ENCODE peak calls at places on chromosome 16, in eight cellular contexts. J is stimulated activated CD8-positive, alpha-beta memory T cell treated with anti-CD3 and anti-CD28 coated beads, Interleukin-2, amount 100 ng/mL, for 1 hour; Z is SK-N-SH; T is HEK293T; W is cardiac fibroblast; K is iris pigment epithelial cell; S is HAP-1; O is colonic mucosa. X is an unnamed sample.

GRCh38 chr16:89155184-89155679 is 16.3 kb upstream of the CDH15 start:
- DNase-seq in J (no peak), Z (no peak), T (no peak), W (peak), K (peak), S (no peak), O (peak), X (peak)

GRCh38 chr16:66844009-66844341 is 239 bp upstream of the CA7 start:
- DNase-seq in J (no peak), Z (no peak), T (no peak), W (no peak), K (no peak), S (no peak), O (no peak), X (no peak)

GRCh38 chr16:73713817-73714495 is 582.7 kb upstream of the PSMD7 start:
- DNase-seq in J (no peak), Z (peak), T (peak), W (peak), K (no peak), S (peak), O (peak), X (peak)

GRCh38 chr16:65312795-65313194 is 190.9 kb upstream of the CDH11 start:
- DNase-seq in J (no peak), Z (no peak), T (no peak), W (peak), K (peak), S (no peak), O (no peak), X (peak)

GRCh38 chr16:64982581-64982980 is 139.3 kb downstream of the CDH11 start:
- DNase-seq in J (no peak), Z (no peak), T (no peak), W (no peak), K (peak), S (no peak), O (no peak), X (no peak)

GRCh38 chr16:16871196-16871595 is 492.3 kb downstream of the NPIPA7 start:
- DNase-seq in J (no peak), Z (no peak), T (no peak), W (no peak), K (no peak), S (no peak), O (no peak), X (peak)

GRCh38 chr16:716250-716607 is 1.3 kb downstream of the METRN start:
- DNase-seq in J (no peak), Z (peak), T (no peak), W (peak), K (peak), S (peak), O (no peak), X (peak)

GRCh38 chr16:79089735-79090284 is 510.7 kb downstream of the MAF start:
- DNase-seq in J (peak), Z (no peak), T (no peak), W (no peak), K (no peak), S (no peak), O (peak), X (no peak)

GRCh38 chr16:54318941-54319340 is 32.4 kb upstream of the IRX3 start:
- DNase-seq in J (no peak), Z (no peak), T (no peak), W (no peak), K (no peak), S (no peak), O (no peak), X (no peak)

GRCh38 chr16:11507991-11508390 is 78.7 kb downstream of the LITAF start:
- DNase-seq in J (no peak), Z (no peak), T (no peak), W (no peak), K (no peak), S (no peak), O (no peak), X (no peak)

GRCh38 chr16:15961060-15961511 is 11.7 kb downstream of the ABCC1 start:
- DNase-seq in J (peak), Z (no peak), T (no peak), W (no peak), K (peak), S (no peak), O (no peak), X (no peak)

GRCh38 chr16:63890072-63890471 is 1231.8 kb downstream of the CDH11 start:
- DNase-seq in J (no peak), Z (no peak), T (no peak), W (peak), K (peak), S (no peak), O (peak), X (no peak)

GRCh38 chr16:69941251-69942098 is 9.7 kb upstream of the CLEC18A start:
- DNase-seq in J (no peak), Z (no peak), T (no peak), W (peak), K (no peak), S (no peak), O (no peak), X (peak)

GRCh38 chr16:66043326-66043725 is 323.2 kb upstream of the CDH5 start:
- DNase-seq in J (no peak), Z (no peak), T (no peak), W (no peak), K (no peak), S (no peak), O (no peak), X (no peak)

GRCh38 chr16:49467540-49468372 is 94.2 kb downstream of the C16orf78 start:
- DNase-seq in J (no peak), Z (no peak), T (no peak), W (no peak), K (no peak), S (no peak), O (peak), X (no peak)

GRCh38 chr16:82160226-82160625 is 9.8 kb downstream of the MPHOSPH6 start:
- DNase-seq in J (no peak), Z (no peak), T (no peak), W (no peak), K (no peak), S (no peak), O (no peak), X (no peak)

GRCh38 chr16:71882505-71883192 is 1.3 kb downstream of the ZNF821 start:
- DNase-seq in J (peak), Z (peak), T (peak), W (peak), K (peak), S (peak), O (peak), X (peak)

GRCh38 chr16:1325673-1326371 is 7.6 kb upstream of the BAIAP3 start:
- DNase-seq in J (no peak), Z (no peak), T (no peak), W (no peak), K (no peak), S (no peak), O (no peak), X (no peak)

GRCh38 chr16:1164975-1165374 is 12.1 kb downstream of the CACNA1H start:
- DNase-seq in J (no peak), Z (no peak), T (no peak), W (no peak), K (no peak), S (no peak), O (no peak), X (no peak)

GRCh38 chr16:57372372-57373116 is at the start of gene CX3CL1:
- DNase-seq in J (no peak), Z (peak), T (no peak), W (peak), K (no peak), S (peak), O (peak), X (peak)

GRCh38 chr16:1787056-1787321 is 4.2 kb downstream of the NUBP2 start:
- DNase-seq in J (no peak), Z (no peak), T (no peak), W (no peak), K (no peak), S (no peak), O (no peak), X (no peak)

X was measured in cardiac muscle cell.